ENCODE peak calls at places on chromosomes 4 and X, in ten cellular contexts. One of them, this sample, is unnamed.

GRCh38 chr4:133147365-133147821 is 1.7 kb upstream of the PCDH10 start:
- DNase-seq in kidney tubule cell: no peak
- DNase-seq in AG08395: no peak
- DNase-seq in epithelial cell of esophagus: peak; percentile 10
- DNase-seq in BE2C: no peak
- DNase-seq in effector memory CD4-positive, alpha-beta T cell: no peak
- DNase-seq in activated CD8-positive, alpha-beta memory T cell treated with anti-CD3 and anti-CD28 coated beads, Interleukin-2, amount 50 U/mL, for 48 hours: no peak
- DNase-seq in central memory CD4-positive, alpha-beta T cell: no peak
- DNase-seq in head of caudate nucleus: peak; percentile 11
- DNase-seq in activated naive CD4-positive, alpha-beta T cell treated with anti-CD3 and anti-CD28 coated beads, Interleukin-2, amount 50 U/mL, for 16 hours: no peak
- DNase-seq in this sample: no peak

GRCh38 chr4:185108669-185109068 is 34.4 kb upstream of the SLC25A4 start:
- DNase-seq in epithelial cell of esophagus: no peak
- DNase-seq in central memory CD4-positive, alpha-beta T cell: no peak
- DNase-seq in activated naive CD4-positive, alpha-beta T cell treated with anti-CD3 and anti-CD28 coated beads, Interleukin-2, amount 50 U/mL, for 16 hours: no peak
- DNase-seq in kidney tubule cell: peak; percentile 54
- DNase-seq in effector memory CD4-positive, alpha-beta T cell: no peak
- DNase-seq in AG08395: no peak
- DNase-seq in activated CD8-positive, alpha-beta memory T cell treated with anti-CD3 and anti-CD28 coated beads, Interleukin-2, amount 50 U/mL, for 48 hours: no peak
- DNase-seq in head of caudate nucleus: no peak
- DNase-seq in BE2C: no peak
- DNase-seq in this sample: no peak

GRCh38 chr4:66564901-66565648 is 894.8 kb upstream of the EPHA5 start:
- DNase-seq in BE2C: no peak
- DNase-seq in activated CD8-positive, alpha-beta memory T cell treated with anti-CD3 and anti-CD28 coated beads, Interleukin-2, amount 50 U/mL, for 48 hours: no peak
- DNase-seq in central memory CD4-positive, alpha-beta T cell: no peak
- DNase-seq in effector memory CD4-positive, alpha-beta T cell: no peak
- DNase-seq in epithelial cell of esophagus: peak; percentile 22
- DNase-seq in kidney tubule cell: peak; percentile 46
- DNase-seq in head of caudate nucleus: no peak
- DNase-seq in activated naive CD4-positive, alpha-beta T cell treated with anti-CD3 and anti-CD28 coated beads, Interleukin-2, amount 50 U/mL, for 16 hours: no peak
- DNase-seq in AG08395: no peak
- DNase-seq in this sample: no peak

GRCh38 chr4:150323551-150324325 is 245.5 kb downstream of the DCLK2 start:
- DNase-seq in head of caudate nucleus: no peak
- DNase-seq in AG08395: no peak
- DNase-seq in central memory CD4-positive, alpha-beta T cell: no peak
- DNase-seq in BE2C: no peak
- DNase-seq in effector memory CD4-positive, alpha-beta T cell: no peak
- DNase-seq in kidney tubule cell: no peak
- DNase-seq in activated CD8-positive, alpha-beta memory T cell treated with anti-CD3 and anti-CD28 coated beads, Interleukin-2, amount 50 U/mL, for 48 hours: no peak
- DNase-seq in activated naive CD4-positive, alpha-beta T cell treated with anti-CD3 and anti-CD28 coated beads, Interleukin-2, amount 50 U/mL, for 16 hours: no peak
- DNase-seq in epithelial cell of esophagus: no peak
- DNase-seq in this sample: no peak

GRCh38 chrX:3216581-3216980 is 129.9 kb downstream of the MXRA5 start:
- DNase-seq in BE2C: no peak
- DNase-seq in head of caudate nucleus: no peak
- DNase-seq in activated naive CD4-positive, alpha-beta T cell treated with anti-CD3 and anti-CD28 coated beads, Interleukin-2, amount 50 U/mL, for 16 hours: no peak
- DNase-seq in effector memory CD4-positive, alpha-beta T cell: no peak
- DNase-seq in activated CD8-positive, alpha-beta memory T cell treated with anti-CD3 and anti-CD28 coated beads, Interleukin-2, amount 50 U/mL, for 48 hours: no peak
- DNase-seq in AG08395: peak; percentile 52
- DNase-seq in kidney tubule cell: no peak
- DNase-seq in central memory CD4-positive, alpha-beta T cell: no peak
- DNase-seq in epithelial cell of esophagus: no peak
- DNase-seq in this sample: no peak

GRCh38 chr4:89336818-89337395 is 29.3 kb upstream of the GPRIN3 start:
- DNase-seq in central memory CD4-positive, alpha-beta T cell: no peak
- DNase-seq in BE2C: no peak
- DNase-seq in AG08395: no peak
- DNase-seq in activated naive CD4-positive, alpha-beta T cell treated with anti-CD3 and anti-CD28 coated beads, Interleukin-2, amount 50 U/mL, for 16 hours: peak; percentile 16
- DNase-seq in kidney tubule cell: no peak
- DNase-seq in activated CD8-positive, alpha-beta memory T cell treated with anti-CD3 and anti-CD28 coated beads, Interleukin-2, amount 50 U/mL, for 48 hours: peak; percentile 54
- DNase-seq in epithelial cell of esophagus: no peak
- DNase-seq in head of caudate nucleus: no peak
- DNase-seq in effector memory CD4-positive, alpha-beta T cell: no peak
- DNase-seq in this sample: no peak

GRCh38 chr4:184118516-184118915 is 99.2 kb downstream of the ENPP6 start:
- DNase-seq in effector memory CD4-positive, alpha-beta T cell: no peak
- DNase-seq in BE2C: no peak
- DNase-seq in head of caudate nucleus: no peak
- DNase-seq in epithelial cell of esophagus: no peak
- DNase-seq in activated naive CD4-positive, alpha-beta T cell treated with anti-CD3 and anti-CD28 coated beads, Interleukin-2, amount 50 U/mL, for 16 hours: no peak
- DNase-seq in AG08395: no peak
- DNase-seq in central memory CD4-positive, alpha-beta T cell: no peak
- DNase-seq in activated CD8-positive, alpha-beta memory T cell treated with anti-CD3 and anti-CD28 coated beads, Interleukin-2, amount 50 U/mL, for 48 hours: peak; percentile 15
- DNase-seq in kidney tubule cell: no peak
- DNase-seq in this sample: no peak

GRCh38 chrX:66200855-66201795 is 37.1 kb downstream of the HEPH start:
- DNase-seq in epithelial cell of esophagus: peak; percentile 14
- DNase-seq in BE2C: no peak
- DNase-seq in AG08395: peak; percentile 25
- DNase-seq in central memory CD4-positive, alpha-beta T cell: no peak
- DNase-seq in effector memory CD4-positive, alpha-beta T cell: no peak
- DNase-seq in head of caudate nucleus: no peak
- DNase-seq in activated CD8-positive, alpha-beta memory T cell treated with anti-CD3 and anti-CD28 coated beads, Interleukin-2, amount 50 U/mL, for 48 hours: no peak
- DNase-seq in activated naive CD4-positive, alpha-beta T cell treated with anti-CD3 and anti-CD28 coated beads, Interleukin-2, amount 50 U/mL, for 16 hours: no peak
- DNase-seq in kidney tubule cell: peak; percentile 14
- DNase-seq in this sample: no peak

GRCh38 chr4:27057662-27058061 is 197.0 kb downstream of the STIM2 start:
- DNase-seq in epithelial cell of esophagus: no peak
- DNase-seq in kidney tubule cell: no peak
- DNase-seq in head of caudate nucleus: no peak
- DNase-seq in effector memory CD4-positive, alpha-beta T cell: no peak
- DNase-seq in BE2C: no peak
- DNase-seq in AG08395: no peak
- DNase-seq in activated naive CD4-positive, alpha-beta T cell treated with anti-CD3 and anti-CD28 coated beads, Interleukin-2, amount 50 U/mL, for 16 hours: no peak
- DNase-seq in activated CD8-positive, alpha-beta memory T cell treated with anti-CD3 and anti-CD28 coated beads, Interleukin-2, amount 50 U/mL, for 48 hours: no peak
- DNase-seq in central memory CD4-positive, alpha-beta T cell: no peak
- DNase-seq in this sample: no peak

GRCh38 chr4:153234923-153235322 is 30.7 kb downstream of the TRIM2 start:
- DNase-seq in activated CD8-positive, alpha-beta memory T cell treated with anti-CD3 and anti-CD28 coated beads, Interleukin-2, amount 50 U/mL, for 48 hours: no peak
- DNase-seq in BE2C: no peak
- DNase-seq in central memory CD4-positive, alpha-beta T cell: no peak
- DNase-seq in effector memory CD4-positive, alpha-beta T cell: no peak
- DNase-seq in activated naive CD4-positive, alpha-beta T cell treated with anti-CD3 and anti-CD28 coated beads, Interleukin-2, amount 50 U/mL, for 16 hours: no peak
- DNase-seq in kidney tubule cell: no peak
- DNase-seq in AG08395: no peak
- DNase-seq in epithelial cell of esophagus: peak; percentile 20
- DNase-seq in head of caudate nucleus: no peak
- DNase-seq in this sample: no peak

GRCh38 chrX:39675619-39676018 is 422.1 kb downstream of the BCOR start:
- DNase-seq in epithelial cell of esophagus: no peak
- DNase-seq in BE2C: peak; percentile 26
- DNase-seq in activated CD8-positive, alpha-beta memory T cell treated with anti-CD3 and anti-CD28 coated beads, Interleukin-2, amount 50 U/mL, for 48 hours: no peak
- DNase-seq in activated naive CD4-positive, alpha-beta T cell treated with anti-CD3 and anti-CD28 coated beads, Interleukin-2, amount 50 U/mL, for 16 hours: no peak
- DNase-seq in effector memory CD4-positive, alpha-beta T cell: no peak
- DNase-seq in AG08395: no peak
- DNase-seq in head of caudate nucleus: no peak
- DNase-seq in kidney tubule cell: no peak
- DNase-seq in central memory CD4-positive, alpha-beta T cell: no peak
- DNase-seq in this sample: no peak

GRCh38 chrX:54066841-54067240 is 22.6 kb upstream of the PHF8 start:
- DNase-seq in activated CD8-positive, alpha-beta memory T cell treated with anti-CD3 and anti-CD28 coated beads, Interleukin-2, amount 50 U/mL, for 48 hours: no peak
- DNase-seq in epithelial cell of esophagus: peak; percentile 50
- DNase-seq in central memory CD4-positive, alpha-beta T cell: no peak
- DNase-seq in kidney tubule cell: peak; percentile 13
- DNase-seq in AG08395: peak; percentile 55
- DNase-seq in head of caudate nucleus: no peak
- DNase-seq in effector memory CD4-positive, alpha-beta T cell: no peak
- DNase-seq in activated naive CD4-positive, alpha-beta T cell treated with anti-CD3 and anti-CD28 coated beads, Interleukin-2, amount 50 U/mL, for 16 hours: no peak
- DNase-seq in BE2C: no peak
- DNase-seq in this sample: no peak

GRCh38 chr4:57233391-57233790 is 123.2 kb upstream of the IGFBP7 start:
- DNase-seq in epithelial cell of esophagus: peak; percentile 66
- DNase-seq in kidney tubule cell: peak; percentile 10
- DNase-seq in AG08395: peak; percentile 13
- DNase-seq in activated CD8-positive, alpha-beta memory T cell treated with anti-CD3 and anti-CD28 coated beads, Interleukin-2, amount 50 U/mL, for 48 hours: no peak
- DNase-seq in head of caudate nucleus: no peak
- DNase-seq in central memory CD4-positive, alpha-beta T cell: no peak
- DNase-seq in activated naive CD4-positive, alpha-beta T cell treated with anti-CD3 and anti-CD28 coated beads, Interleukin-2, amount 50 U/mL, for 16 hours: no peak
- DNase-seq in effector memory CD4-positive, alpha-beta T cell: no peak
- DNase-seq in BE2C: no peak
- DNase-seq in this sample: no peak

GRCh38 chrX:132774312-132774711 is 184.1 kb downstream of the HS6ST2 start:
- DNase-seq in head of caudate nucleus: no peak
- DNase-seq in BE2C: no peak
- DNase-seq in epithelial cell of esophagus: peak; percentile 7
- DNase-seq in activated CD8-positive, alpha-beta memory T cell treated with anti-CD3 and anti-CD28 coated beads, Interleukin-2, amount 50 U/mL, for 48 hours: no peak
- DNase-seq in central memory CD4-positive, alpha-beta T cell: no peak
- DNase-seq in effector memory CD4-positive, alpha-beta T cell: no peak
- DNase-seq in AG08395: no peak
- DNase-seq in activated naive CD4-positive, alpha-beta T cell treated with anti-CD3 and anti-CD28 coated beads, Interleukin-2, amount 50 U/mL, for 16 hours: no peak
- DNase-seq in kidney tubule cell: peak; percentile 37
- DNase-seq in this sample: no peak